ENCODE peak calls at places on chromosomes 13 and 19, in nine cellular contexts. K is IMR-90, Z is GM12865, E is DND-41, A is HCT116, U is body of pancreas, C is tibial artery, L is epithelial cell of proximal tubule, Y is mucosa of descending colon. V is an unnamed sample.
A peak's percentile ranks its signal among the peaks of the same experiment; 100 is the strongest.

GRCh38 chr13:28100149-28101121 is at the start of gene FLT3:
- DNase-seq in K (peak; percentile 38), Z (peak; percentile 79), E (peak; percentile 85), A (peak; percentile 51), U (peak; percentile 62), C (no peak), L (no peak), Y (peak; percentile 60), V (peak; percentile 53)

GRCh38 chr13:95154441-95154886 is 146.8 kb downstream of the ABCC4 start:
- DNase-seq in K (no peak), Z (no peak), E (no peak), A (no peak), U (no peak), C (no peak), L (no peak), Y (no peak), V (no peak)

GRCh38 chr19:16381756-16382401 is 57.3 kb downstream of the KLF2 start:
- DNase-seq in K (no peak), Z (no peak), E (no peak), A (no peak), U (peak; percentile 49), C (peak; percentile 98), L (no peak), Y (peak; percentile 56), V (no peak)

GRCh38 chr19:48965806-48966540 is 864 bp downstream of the FTL start:
- DNase-seq in K (peak; percentile 76), Z (peak; percentile 94), E (peak; percentile 92), A (peak; percentile 73), U (peak; percentile 89), C (peak; percentile 92), L (no peak), Y (peak; percentile 94), V (peak; percentile 87)

GRCh38 chr13:90591927-90592268 is 755.6 kb upstream of the MIR17HG start:
- DNase-seq in K (no peak), Z (no peak), E (no peak), A (no peak), U (no peak), C (no peak), L (no peak), Y (no peak), V (no peak)

GRCh38 chr19:35719402-35720162 is 1.8 kb downstream of the KMT2B start:
- DNase-seq in K (no peak), Z (no peak), E (no peak), A (no peak), U (no peak), C (no peak), L (no peak), Y (no peak), V (no peak)

GRCh38 chr13:30607908-30608307 is 9.8 kb upstream of the USPL1 start:
- DNase-seq in K (no peak), Z (peak; percentile 92), E (peak; percentile 76), A (no peak), U (no peak), C (no peak), L (no peak), Y (no peak), V (no peak)

GRCh38 chr13:111402441-111402840 is 82.0 kb downstream of the TEX29 start:
- DNase-seq in K (no peak), Z (no peak), E (no peak), A (no peak), U (no peak), C (no peak), L (no peak), Y (no peak), V (no peak)

GRCh38 chr13:42001580-42001979 is 40.7 kb upstream of the VWA8 start:
- DNase-seq in K (peak; percentile 93), Z (no peak), E (no peak), A (no peak), U (no peak), C (no peak), L (peak; percentile 36), Y (no peak), V (peak; percentile 73)

GRCh38 chr13:97892717-97893116 is 60.8 kb upstream of the IPO5 start:
- DNase-seq in K (peak; percentile 85), Z (no peak), E (no peak), A (no peak), U (no peak), C (no peak), L (no peak), Y (no peak), V (peak; percentile 27)

GRCh38 chr13:109764045-109764444 is 22.3 kb downstream of the IRS2 start:
- DNase-seq in K (no peak), Z (no peak), E (peak; percentile 68), A (no peak), U (no peak), C (no peak), L (no peak), Y (no peak), V (no peak)

GRCh38 chr13:109761695-109762094 is 24.7 kb downstream of the IRS2 start:
- DNase-seq in K (no peak), Z (no peak), E (no peak), A (no peak), U (no peak), C (no peak), L (no peak), Y (no peak), V (no peak)

GRCh38 chr13:109762791-109763190 is 23.6 kb downstream of the IRS2 start:
- DNase-seq in K (no peak), Z (no peak), E (no peak), A (no peak), U (no peak), C (no peak), L (no peak), Y (no peak), V (no peak)

GRCh38 chr13:109767023-109767422 is 19.4 kb downstream of the IRS2 start:
- DNase-seq in K (no peak), Z (no peak), E (no peak), A (no peak), U (no peak), C (no peak), L (no peak), Y (no peak), V (no peak)

GRCh38 chr13:109764474-109765292 is 21.7 kb downstream of the IRS2 start:
- DNase-seq in K (peak; percentile 21), Z (no peak), E (peak; percentile 90), A (no peak), U (no peak), C (no peak), L (no peak), Y (no peak), V (peak; percentile 38)
- TF ChIP-seq CTCF in K (peak; percentile 23), Z (no peak), E (peak; percentile 85), A (no peak), U (no peak), C (no peak), L (peak; percentile 28), Y (no peak), V (peak; percentile 35)

GRCh38 chr19:1859319-1859718 is 4.1 kb downstream of the KLF16 start:
- DNase-seq in K (no peak), Z (no peak), E (no peak), A (no peak), U (no peak), C (no peak), L (no peak), Y (peak; percentile 70), V (no peak)

GRCh38 chr19:1860821-1861598 is 2.4 kb downstream of the KLF16 start:
- DNase-seq in K (no peak), Z (no peak), E (no peak), A (no peak), U (no peak), C (no peak), L (no peak), Y (no peak), V (no peak)

GRCh38 chr19:1861599-1862031 is 1.8 kb downstream of the KLF16 start:
- DNase-seq in K (no peak), Z (no peak), E (no peak), A (no peak), U (no peak), C (no peak), L (no peak), Y (peak; percentile 69), V (no peak)

GRCh38 chr19:1858412-1859081 is 4.8 kb downstream of the KLF16 start:
- DNase-seq in K (no peak), Z (no peak), E (no peak), A (no peak), U (no peak), C (no peak), L (no peak), Y (peak; percentile 64), V (no peak)

GRCh38 chr19:1860133-1860775 is 3.1 kb downstream of the KLF16 start:
- DNase-seq in K (peak; percentile 81), Z (peak; percentile 49), E (no peak), A (no peak), U (peak; percentile 62), C (no peak), L (no peak), Y (peak; percentile 84), V (peak; percentile 74)
- H3K4me3 ChIP-seq in K (peak overlapping the region; percentile 13), Z (peak overlapping the region; percentile 92), E (no peak overlapping the region), A (peak overlapping the region; percentile 94), U (no peak overlapping the region), C (no peak overlapping the region), L (peak overlapping the region; percentile 92), Y (no peak overlapping the region), V (peak overlapping the region; percentile 86)

DNA sequence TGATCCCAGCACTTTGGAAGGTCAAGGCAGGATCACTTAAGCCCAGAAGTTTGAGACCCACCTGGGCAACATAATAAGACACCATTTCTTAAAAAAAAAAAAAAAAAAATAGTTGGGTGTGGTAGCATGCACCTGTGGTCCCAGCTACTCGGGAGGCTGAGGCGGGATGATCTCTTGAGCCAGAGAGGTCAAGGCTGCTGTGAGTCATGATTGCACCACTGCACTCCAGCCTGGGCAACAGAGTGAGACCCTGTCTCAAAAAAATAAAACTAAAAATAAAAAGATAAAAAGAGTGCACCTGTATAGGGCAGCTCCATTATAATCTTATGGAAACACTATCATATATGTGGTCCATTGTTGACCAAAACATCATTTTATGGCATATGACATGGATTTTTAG is 25.5 kb upstream of the STARD13 start:
- DNase-seq in K (no peak), Z (no peak), E (no peak), A (no peak), U (no peak), C (no peak), L (no peak), Y (no peak), V (no peak)
- TF ChIP-seq CTCF in K (no peak), Z (no peak), E (no peak), A (no peak), U (no peak), C (no peak), L (no peak), Y (no peak), V (no peak)

GRCh38 chr13:106915146-106915545 is 347.2 kb upstream of the ARGLU1 start:
- DNase-seq in K (no peak), Z (no peak), E (no peak), A (no peak), U (no peak), C (no peak), L (no peak), Y (no peak), V (no peak)

GRCh38 chr13:106919093-106919492 is 351.2 kb upstream of the ARGLU1 start:
- DNase-seq in K (no peak), Z (peak; percentile 40), E (no peak), A (no peak), U (no peak), C (no peak), L (peak; percentile 1), Y (no peak), V (peak; percentile 22)

GRCh38 chr13:106916329-106916728 is 348.4 kb upstream of the ARGLU1 start:
- DNase-seq in K (no peak), Z (no peak), E (no peak), A (no peak), U (no peak), C (no peak), L (no peak), Y (no peak), V (no peak)

GRCh38 chr13:106917673-106918652 is 350.0 kb upstream of the ARGLU1 start:
- DNase-seq in K (peak; percentile 61), Z (peak; percentile 76), E (peak; percentile 28), A (peak; percentile 22), U (peak; percentile 77), C (peak; percentile 60), L (peak; percentile 4), Y (peak; percentile 70), V (peak; percentile 81)

GRCh38 chr13:106917024-106917491 is 349.1 kb upstream of the ARGLU1 start:
- DNase-seq in K (no peak), Z (peak; percentile 4), E (no peak), A (no peak), U (no peak), C (no peak), L (no peak), Y (no peak), V (no peak)
- H3K4me3 ChIP-seq in K (peak overlapping the region; percentile 70), Z (no peak overlapping the region), E (no peak overlapping the region), A (no peak overlapping the region), U (no peak overlapping the region), C (peak overlapping the region; percentile 79), L (peak overlapping the region; percentile 76), Y (no peak overlapping the region), V (peak overlapping the region; percentile 61)

V was measured in astrocyte of the spinal cord.